ENCODE peak calls at places on chromosomes 7 and 10, in nine cellular contexts. Q is colonic mucosa, W is cardiac muscle cell, X is HFF-Myc, Y is testis, E is keratinocyte, S is upper lobe of right lung, D is neural progenitor cell, U is A549. C is an unnamed sample.

GRCh38 chr10:123135415-123136141 is at the start of gene HMX3:
- DNase-seq in D (peak; percentile 93), U (no peak), S (no peak), W (no peak), Q (no peak), E (no peak), X (no peak), Y (no peak), C (no peak)

GRCh38 chr7:108442039-108442568 is 14.1 kb downstream of the NRCAM start:
- DNase-seq in E (peak; percentile 26), S (no peak), W (no peak), D (no peak), Y (no peak), X (no peak), U (peak; percentile 33), Q (no peak), C (peak; percentile 38)

GRCh38 chr10:25852364-25852941 is 81.6 kb upstream of the MYO3A start:
- DNase-seq in E (no peak), D (no peak), Q (no peak), X (no peak), S (no peak), U (no peak), W (no peak), Y (no peak), C (no peak)

GRCh38 chr7:72490301-72490700 is 78.2 kb upstream of the CALN1 start:
- DNase-seq in S (no peak), D (no peak), E (no peak), U (no peak), Q (no peak), W (no peak), X (no peak), Y (no peak), C (no peak)

GRCh38 chr10:79241990-79242619 is 105.2 kb upstream of the PPIF start:
- DNase-seq in W (peak; percentile 45), D (peak; percentile 69), X (no peak), U (no peak), E (no peak), Y (peak; percentile 55), Q (peak; percentile 60), S (peak; percentile 89), C (no peak)

GRCh38 chr7:148944935-148945934 is 61.1 kb upstream of the EZH2 start:
- DNase-seq in D (no peak), E (no peak), S (no peak), X (no peak), Y (no peak), W (no peak), U (peak; percentile 23), Q (no peak), C (no peak)

GRCh38 chr7:78247910-78248689 is 449.5 kb downstream of the PHTF2 start:
- DNase-seq in E (no peak), D (no peak), Y (no peak), S (no peak), Q (no peak), X (no peak), U (no peak), W (no peak), C (no peak)

GRCh38 chr10:125411724-125412123 is 251.4 kb upstream of the CTBP2 start:
- DNase-seq in E (peak; percentile 55), Y (no peak), W (no peak), X (peak; percentile 86), U (no peak), Q (no peak), D (no peak), S (no peak), C (peak; percentile 26)

GRCh38 chr7:137953043-137953691 is 48.7 kb downstream of the CREB3L2 start:
- DNase-seq in E (no peak), W (peak; percentile 44), D (peak; percentile 58), X (no peak), S (no peak), Q (no peak), Y (no peak), U (no peak), C (peak; percentile 79)

GRCh38 chr7:73439305-73439704 is 5.7 kb downstream of the FZD9 start:
- DNase-seq in U (no peak), S (no peak), Q (no peak), E (no peak), Y (no peak), D (no peak), W (no peak), X (no peak), C (no peak)

GRCh38 chr7:158277219-158278141 is 310.1 kb downstream of the PTPRN2 start:
- DNase-seq in Y (no peak), X (no peak), S (peak; percentile 59), D (no peak), Q (no peak), U (no peak), W (no peak), E (no peak), C (no peak)

GRCh38 chr7:142885311-142886230 is at the start of gene TRPV6:
- DNase-seq in W (peak; percentile 33), S (peak; percentile 82), X (no peak), E (no peak), U (no peak), D (peak; percentile 13), Q (peak; percentile 35), Y (no peak), C (no peak)

GRCh38 chr7:44678468-44679179 is 70.0 kb upstream of the ZMIZ2 start:
- DNase-seq in U (no peak), Q (no peak), X (peak; percentile 11), D (no peak), Y (no peak), S (no peak), W (no peak), E (no peak), C (peak; percentile 23)

GRCh38 chr7:69283421-69283820 is 314.9 kb upstream of the AUTS2 start:
- DNase-seq in X (no peak), W (no peak), U (no peak), D (no peak), Q (no peak), Y (no peak), E (no peak), S (no peak), C (no peak)

GRCh38 chr10:100802607-100803006 is 57.2 kb downstream of the PAX2 start:
- DNase-seq in Y (no peak), U (no peak), S (peak; percentile 33), D (no peak), X (no peak), W (no peak), E (no peak), Q (no peak), C (no peak)

DNA sequence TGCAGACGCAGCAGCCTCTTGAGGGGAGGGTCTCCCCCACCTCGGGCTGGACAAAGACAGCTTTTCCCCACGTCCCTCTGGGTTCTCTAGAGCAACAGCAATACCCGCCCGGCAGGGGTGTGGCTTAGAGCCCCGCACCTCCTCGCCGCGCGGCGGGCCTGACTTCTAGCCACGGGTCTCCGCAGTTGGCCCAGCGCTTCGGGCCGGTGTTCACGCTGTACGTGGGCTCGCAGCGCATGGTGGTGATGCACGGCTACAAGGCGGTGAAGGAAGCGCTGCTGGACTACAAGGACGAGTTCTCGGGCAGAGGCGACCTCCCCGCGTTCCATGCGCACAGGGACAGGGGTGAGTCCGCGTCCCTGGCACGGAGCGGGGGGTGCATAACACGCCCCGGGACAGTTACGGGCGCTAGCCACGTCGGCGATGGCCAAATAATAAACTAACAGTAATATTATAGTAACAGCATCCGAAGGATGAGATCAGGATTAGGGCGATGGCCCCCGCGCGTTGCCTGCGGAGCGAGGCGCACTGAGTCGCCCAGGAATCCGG is 1.2 kb downstream of the CYP2E1 start:
- DNase-seq in W (no peak), S (no peak), Y (peak; percentile 21), U (no peak), E (no peak), D (no peak), X (no peak), Q (no peak), C (no peak)
- H3K4me3 ChIP-seq in W (no peak overlapping the region), S (peak overlapping the region; percentile 26), Y (peak overlapping the region; percentile 50), U (peak overlapping the region; percentile 28), E (no peak overlapping the region), D (no peak overlapping the region), X (no peak overlapping the region), Q (no peak overlapping the region), C (no peak overlapping the region)

GRCh38 chr10:49327036-49327813 is 28.3 kb downstream of the C10orf71 start:
- DNase-seq in S (no peak), D (no peak), Q (no peak), U (no peak), Y (no peak), X (no peak), W (no peak), E (no peak), C (no peak)
- H3K4me3 ChIP-seq in S (no peak overlapping the region), D (no peak overlapping the region), Q (no peak overlapping the region), U (no peak overlapping the region), Y (no peak overlapping the region), X (no peak overlapping the region), W (no peak overlapping the region), E (no peak overlapping the region), C (no peak overlapping the region)

GRCh38 chr7:40829201-40829600 is 694.4 kb downstream of the SUGCT start:
- DNase-seq in Q (no peak), E (no peak), D (no peak), S (no peak), X (no peak), W (no peak), U (no peak), Y (no peak), C (no peak)

GRCh38 chr7:40828686-40829085 is 693.9 kb downstream of the SUGCT start:
- DNase-seq in U (no peak), W (no peak), Q (no peak), E (no peak), S (no peak), D (no peak), Y (no peak), X (no peak), C (no peak)

GRCh38 chr7:40836218-40836617 is 701.4 kb downstream of the SUGCT start:
- DNase-seq in S (no peak), Y (no peak), W (no peak), X (no peak), U (no peak), Q (no peak), E (no peak), D (no peak), C (no peak)

DNA sequence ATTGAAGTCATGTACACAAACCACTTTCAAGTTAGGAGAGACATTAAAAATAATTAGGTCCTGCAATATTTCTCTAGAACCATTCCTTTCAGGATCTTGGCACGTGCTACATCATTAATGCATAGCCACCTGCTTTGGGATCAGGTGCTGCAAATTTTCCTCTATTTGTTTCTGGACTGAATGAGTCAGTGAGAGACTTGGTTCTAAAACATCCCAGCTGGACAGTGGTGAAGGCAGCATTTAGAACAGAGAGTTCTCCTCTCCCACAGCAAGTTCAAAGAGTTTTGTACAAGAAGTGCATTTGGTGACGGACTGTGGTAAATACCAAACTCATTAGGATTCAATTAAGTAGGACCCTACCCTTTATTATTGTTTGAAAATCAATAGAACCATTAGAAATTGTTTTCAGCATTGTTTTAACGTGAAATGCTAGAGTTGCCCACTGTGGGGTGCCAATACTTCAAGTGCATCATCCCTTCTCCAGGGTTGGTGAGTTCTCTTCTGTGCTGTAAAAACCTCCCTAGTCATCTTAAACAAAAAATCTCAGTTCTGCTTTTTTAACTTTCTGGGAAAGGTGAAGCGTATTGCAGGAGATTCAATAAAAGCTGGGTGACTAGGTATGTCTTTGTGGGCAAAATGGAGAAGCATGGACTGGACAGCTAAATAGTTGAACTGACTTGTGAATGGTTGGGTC is 698.9 kb downstream of the SUGCT start:
- DNase-seq in W (no peak), Q (no peak), Y (no peak), S (no peak), D (no peak), X (no peak), U (no peak), E (no peak), C (no peak)
- H3K4me3 ChIP-seq in W (no peak overlapping the region), Q (no peak overlapping the region), Y (no peak overlapping the region), S (no peak overlapping the region), D (no peak overlapping the region), X (no peak overlapping the region), U (no peak overlapping the region), E (no peak overlapping the region), C (no peak overlapping the region)

GRCh38 chr7:130224210-130224609 is 16.6 kb downstream of the SSMEM1 start:
- DNase-seq in Y (no peak), Q (no peak), E (no peak), W (no peak), X (no peak), D (no peak), U (no peak), S (no peak), C (no peak)
- H3K4me3 ChIP-seq in Y (no peak overlapping the region), Q (no peak overlapping the region), E (no peak overlapping the region), W (no peak overlapping the region), X (no peak overlapping the region), D (no peak overlapping the region), U (no peak overlapping the region), S (no peak overlapping the region), C (no peak overlapping the region)